ENCODE peak calls at places on chromosome 1, in seven cellular contexts. Y is colonic mucosa, M is transverse colon, S is A549, N is Panc1, O is PC-9, W is left ventricle myocardium inferior. J is an unnamed sample.
A peak's percentile ranks its signal among the peaks of the same experiment; 100 is the strongest.

GRCh38 chr1:53582211-53583020 is 123.2 kb downstream of the DMRTB1 start:
- DNase-seq in Y (no peak), M (no peak), S (no peak), N (no peak), O (peak; percentile 26), W (no peak), J (no peak)

GRCh38 chr1:191912517-191912916 is 245.7 kb upstream of the RGS18 start:
- DNase-seq in Y (no peak), M (no peak), S (no peak), N (no peak), O (no peak), W (no peak), J (no peak)

GRCh38 chr1:2595261-2595811 is 8.8 kb downstream of the PRXL2B start:
- DNase-seq in Y (no peak), M (no peak), S (no peak), N (no peak), O (no peak), W (no peak), J (no peak)

GRCh38 chr1:164337885-164338284 is 221.1 kb upstream of the PBX1 start:
- DNase-seq in Y (no peak), M (no peak), S (no peak), N (no peak), O (peak; percentile 14), W (no peak), J (no peak)

GRCh38 chr1:178575611-178576331 is 62.9 kb downstream of the TEX35 start:
- DNase-seq in Y (no peak), M (no peak), S (no peak), N (no peak), O (no peak), W (no peak), J (no peak)

GRCh38 chr1:78619029-78619428 is 1.2 kb upstream of the IFI44L start:
- DNase-seq in Y (no peak), M (no peak), S (no peak), N (no peak), O (no peak), W (no peak), J (no peak)

GRCh38 chr1:56202743-56203142 is 376.6 kb downstream of the PLPP3 start:
- DNase-seq in Y (no peak), M (no peak), S (no peak), N (no peak), O (no peak), W (no peak), J (no peak)

GRCh38 chr1:37096523-37096922 is 62.2 kb upstream of the GRIK3 start:
- DNase-seq in Y (no peak), M (no peak), S (peak; percentile 4), N (no peak), O (no peak), W (no peak), J (no peak)

GRCh38 chr1:157034137-157034800 is 11.3 kb downstream of the ARHGEF11 start:
- DNase-seq in Y (no peak), M (no peak), S (no peak), N (no peak), O (no peak), W (no peak), J (no peak)

GRCh38 chr1:56145524-56145923 is 433.8 kb downstream of the PLPP3 start:
- DNase-seq in Y (no peak), M (no peak), S (no peak), N (no peak), O (no peak), W (no peak), J (no peak)

GRCh38 chr1:29190718-29191117 is 9.0 kb upstream of the SRSF4 start:
- DNase-seq in Y (no peak), M (no peak), S (no peak), N (no peak), O (no peak), W (no peak), J (no peak)

GRCh38 chr1:44355582-44356305 is 687 bp upstream of the ERI3 start:
- DNase-seq in Y (no peak), M (no peak), S (no peak), N (no peak), O (no peak), W (no peak), J (no peak)

GRCh38 chr1:213783898-213784297 is 203.9 kb upstream of the PROX1 start:
- DNase-seq in Y (no peak), M (no peak), S (no peak), N (no peak), O (no peak), W (no peak), J (no peak)

GRCh38 chr1:61842863-61843514 is 100.7 kb downstream of the PATJ start:
- DNase-seq in Y (no peak), M (no peak), S (no peak), N (no peak), O (no peak), W (no peak), J (no peak)

GRCh38 chr1:12142891-12143630 is 23.7 kb upstream of the TNFRSF1B start:
- DNase-seq in Y (no peak), M (no peak), S (no peak), N (no peak), O (no peak), W (peak; percentile 61), J (peak; percentile 61)

GRCh38 chr1:206742702-206743383 is 27.7 kb upstream of the IL19 start:
- DNase-seq in Y (no peak), M (no peak), S (no peak), N (no peak), O (no peak), W (no peak), J (no peak)

GRCh38 chr1:187091666-187092065 is 262.9 kb downstream of the PLA2G4A start:
- DNase-seq in Y (no peak), M (no peak), S (peak; percentile 6), N (no peak), O (no peak), W (no peak), J (no peak)

GRCh38 chr1:157239936-157240335 is 101.7 kb upstream of the ETV3 start:
- DNase-seq in Y (no peak), M (no peak), S (no peak), N (no peak), O (no peak), W (no peak), J (no peak)

GRCh38 chr1:84479998-84480397 is 932 bp downstream of the RPF1 start:
- DNase-seq in Y (no peak), M (no peak), S (peak; percentile 4), N (no peak), O (no peak), W (no peak), J (no peak)

GRCh38 chr1:83929184-83929583 is 69.7 kb downstream of the TTLL7 start:
- DNase-seq in Y (no peak), M (no peak), S (no peak), N (peak; percentile 36), O (no peak), W (no peak), J (no peak)

DNA sequence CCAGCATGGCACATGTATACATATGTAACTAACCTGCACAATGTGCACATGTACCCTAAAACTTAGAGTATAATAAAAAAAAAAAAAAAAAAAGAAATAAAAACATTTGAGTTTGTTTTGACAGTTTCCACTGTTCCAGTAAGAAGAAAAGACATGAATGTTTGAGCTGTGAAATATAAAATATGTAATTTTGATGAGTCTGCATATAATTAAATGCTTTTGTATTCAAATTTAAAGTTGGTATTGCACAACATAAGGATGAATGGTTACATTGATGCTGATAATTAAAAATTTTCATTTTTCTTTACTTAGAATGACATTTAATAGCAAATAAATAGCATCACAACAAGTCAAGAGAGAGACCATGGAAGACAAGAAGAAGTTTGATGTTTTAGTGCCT is 212.0 kb upstream of the RRP15 start:
- DNase-seq in Y (no peak), M (no peak), S (no peak), N (no peak), O (no peak), W (no peak), J (no peak)
- TF ChIP-seq CTCF in Y (no peak), M (no peak), S (no peak), N (no peak), O (no peak), W (no peak), J (no peak)

GRCh38 chr1:234702342-234703000 is 92.5 kb upstream of the IRF2BP2 start:
- DNase-seq in Y (peak; percentile 28), M (no peak), S (no peak), N (no peak), O (no peak), W (peak; percentile 59), J (peak; percentile 72)
- H3K27ac ChIP-seq in Y (peak overlapping the region; percentile 20), M (peak overlapping the region; percentile 23), S (no peak overlapping the region), N (peak overlapping the region; percentile 40), O (no peak overlapping the region), W (peak overlapping the region; percentile 77), J (peak overlapping the region; percentile 66)

DNA sequence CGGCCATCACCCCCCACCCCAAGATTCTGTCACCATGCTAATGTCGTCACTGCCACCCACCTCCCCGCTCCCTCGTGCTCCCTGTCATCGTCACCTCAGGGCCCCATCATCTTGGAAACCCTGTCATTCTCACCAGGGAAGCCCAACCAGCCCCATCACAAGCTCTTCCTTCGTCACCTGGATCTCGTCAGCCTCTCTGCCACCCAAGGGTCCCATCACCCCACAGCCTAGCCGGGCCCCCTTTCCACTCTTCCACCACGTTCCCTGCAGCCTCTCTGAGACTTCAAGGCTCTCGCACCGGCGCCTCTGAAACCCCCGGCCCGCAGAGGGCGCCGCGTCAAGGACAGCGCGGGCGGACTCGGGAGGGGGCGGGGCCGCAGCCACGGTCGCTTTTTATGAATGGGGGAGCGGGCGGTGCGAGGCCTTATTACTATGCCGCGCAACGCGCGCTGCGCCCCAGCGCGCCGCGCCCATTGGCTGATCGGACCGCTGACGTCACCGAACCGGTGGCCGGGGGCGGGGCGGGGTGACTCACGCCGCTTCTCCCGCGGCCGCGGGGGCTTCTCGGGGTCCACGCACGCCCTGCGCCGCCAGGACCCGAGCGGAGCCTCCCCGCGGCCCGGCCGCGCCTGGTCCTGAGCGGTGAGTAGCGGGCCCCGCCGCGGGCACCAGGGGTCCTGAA is at the start of gene GPR3:
- DNase-seq in Y (peak; percentile 93), M (peak; percentile 93), S (peak; percentile 81), N (no peak), O (peak; percentile 86), W (peak; percentile 93), J (peak; percentile 93)
- TF ChIP-seq CTCF in Y (peak; percentile 27), M (peak; percentile 64), S (peak; percentile 50), N (peak; percentile 86), O (peak; percentile 39), W (peak; percentile 63), J (peak; percentile 79)

DNA sequence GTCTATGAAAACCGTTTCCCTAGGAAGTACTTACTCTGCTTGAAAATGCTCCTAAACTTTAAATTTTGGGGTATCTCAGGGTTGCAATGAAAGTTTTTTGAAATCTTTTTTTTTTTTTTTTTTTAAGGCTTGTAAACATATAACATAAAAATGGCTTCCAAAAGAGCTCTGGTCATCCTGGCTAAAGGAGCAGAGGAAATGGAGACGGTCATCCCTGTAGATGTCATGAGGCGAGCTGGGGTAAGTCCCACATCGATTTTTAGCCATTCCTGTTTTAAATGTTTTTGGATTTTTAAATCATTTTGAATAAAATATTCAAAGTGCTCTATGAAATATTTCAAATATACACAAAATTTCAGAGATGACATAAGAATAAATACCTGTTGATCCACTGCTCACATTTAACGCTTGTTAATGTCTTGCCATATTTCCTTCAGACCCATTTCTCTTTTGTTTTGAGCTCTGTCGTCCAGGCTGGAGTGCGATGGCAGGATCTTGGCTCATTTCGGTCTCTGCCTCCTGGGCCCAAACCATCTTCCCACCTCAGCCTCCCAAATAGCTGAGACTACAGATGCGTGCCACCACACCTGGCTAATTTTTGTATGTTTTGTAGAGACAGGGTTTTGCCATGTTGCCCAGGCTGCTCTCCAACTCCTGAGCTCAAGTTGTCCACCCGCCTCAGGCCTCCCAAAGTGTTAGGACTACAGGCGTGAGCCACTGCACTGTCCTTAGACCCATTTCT is 1.3 kb downstream of the PARK7 start:
- DNase-seq in Y (no peak), M (no peak), S (no peak), N (no peak), O (no peak), W (no peak), J (no peak)
- H3K27ac ChIP-seq in Y (no peak overlapping the region), M (peak overlapping the region; percentile 89), S (peak overlapping the region; percentile 91), N (peak overlapping the region; percentile 99), O (peak overlapping the region; percentile 52), W (peak overlapping the region; percentile 92), J (peak overlapping the region; percentile 93)